ENCODE peak calls at places on chromosomes 4 and X, in five cellular contexts. One of them, this sample, is unnamed.

GRCh38 chrX:13467243-13467642 is 102.2 kb upstream of the EGFL6 start:
- DNase-seq in tibial nerve: no peak
- DNase-seq in coronary artery: no peak
- DNase-seq in sigmoid colon: no peak
- DNase-seq in ovary: no peak
- DNase-seq in this sample: no peak

GRCh38 chr4:90112715-90113114 is 14.5 kb upstream of the CCSER1 start:
- DNase-seq in sigmoid colon: no peak
- DNase-seq in tibial nerve: no peak
- DNase-seq in ovary: no peak
- DNase-seq in coronary artery: no peak
- DNase-seq in this sample: no peak

GRCh38 chr4:95124906-95125504 is 367.2 kb downstream of the BMPR1B start:
- DNase-seq in ovary: peak
- DNase-seq in sigmoid colon: no peak
- DNase-seq in coronary artery: no peak
- DNase-seq in tibial nerve: no peak
- DNase-seq in this sample: peak

GRCh38 chr4:58475097-58475496 is 1364.9 kb upstream of the IGFBP7 start:
- DNase-seq in ovary: no peak
- DNase-seq in coronary artery: no peak
- DNase-seq in tibial nerve: no peak
- DNase-seq in sigmoid colon: no peak
- DNase-seq in this sample: no peak

GRCh38 chr4:97252615-97253154 is 890.6 kb downstream of the STPG2 start:
- DNase-seq in sigmoid colon: no peak
- DNase-seq in tibial nerve: no peak
- DNase-seq in ovary: no peak
- DNase-seq in coronary artery: no peak
- DNase-seq in this sample: no peak

GRCh38 chrX:40140706-40141499 is 43.1 kb upstream of the BCOR start:
- DNase-seq in ovary: peak
- DNase-seq in sigmoid colon: peak
- DNase-seq in coronary artery: peak
- DNase-seq in tibial nerve: no peak
- DNase-seq in this sample: peak

GRCh38 chr4:162506253-162506652 is 342.5 kb upstream of the FSTL5 start:
- DNase-seq in coronary artery: no peak
- DNase-seq in ovary: no peak
- DNase-seq in sigmoid colon: no peak
- DNase-seq in tibial nerve: no peak
- DNase-seq in this sample: peak

GRCh38 chr4:7254736-7255487 is 62.6 kb downstream of the SORCS2 start:
- DNase-seq in sigmoid colon: no peak
- DNase-seq in tibial nerve: no peak
- DNase-seq in ovary: no peak
- DNase-seq in coronary artery: no peak
- DNase-seq in this sample: peak

GRCh38 chr4:123159479-123159878 is 237.1 kb upstream of the NUDT6 start:
- DNase-seq in coronary artery: no peak
- DNase-seq in sigmoid colon: no peak
- DNase-seq in tibial nerve: no peak
- DNase-seq in ovary: no peak
- DNase-seq in this sample: no peak

GRCh38 chr4:158586881-158587280 is 65.2 kb downstream of the RXFP1 start:
- DNase-seq in ovary: no peak
- DNase-seq in sigmoid colon: no peak
- DNase-seq in coronary artery: no peak
- DNase-seq in tibial nerve: no peak
- DNase-seq in this sample: no peak

GRCh38 chr4:47386592-47387235 is 76.8 kb downstream of the COMMD8 start:
- DNase-seq in sigmoid colon: no peak
- DNase-seq in tibial nerve: no peak
- DNase-seq in coronary artery: no peak
- DNase-seq in ovary: no peak
- DNase-seq in this sample: no peak

GRCh38 chr4:64777286-64777685 is 368.0 kb upstream of the TECRL start:
- DNase-seq in sigmoid colon: no peak
- DNase-seq in ovary: no peak
- DNase-seq in tibial nerve: no peak
- DNase-seq in coronary artery: no peak
- DNase-seq in this sample: no peak

GRCh38 chr4:36208884-36209473 is 35.3 kb downstream of the ARAP2 start:
- DNase-seq in sigmoid colon: no peak
- DNase-seq in ovary: no peak
- DNase-seq in coronary artery: no peak
- DNase-seq in tibial nerve: no peak
- DNase-seq in this sample: no peak

GRCh38 chr4:60724623-60725022 is 475.5 kb upstream of the ADGRL3 start:
- DNase-seq in coronary artery: peak
- DNase-seq in sigmoid colon: no peak
- DNase-seq in tibial nerve: no peak
- DNase-seq in ovary: no peak
- DNase-seq in this sample: peak

GRCh38 chr4:104424368-104424921 is 70.2 kb downstream of the CXXC4 start:
- DNase-seq in ovary: no peak
- DNase-seq in coronary artery: no peak
- DNase-seq in sigmoid colon: no peak
- DNase-seq in tibial nerve: no peak
- DNase-seq in this sample: peak

GRCh38 chr4:104425003-104425402 is 69.7 kb downstream of the CXXC4 start:
- DNase-seq in tibial nerve: no peak
- DNase-seq in sigmoid colon: no peak
- DNase-seq in ovary: no peak
- DNase-seq in coronary artery: no peak
- DNase-seq in this sample: no peak

GRCh38 chr4:104425948-104426347 is 68.7 kb downstream of the CXXC4 start:
- DNase-seq in sigmoid colon: no peak
- DNase-seq in ovary: no peak
- DNase-seq in tibial nerve: no peak
- DNase-seq in coronary artery: no peak
- DNase-seq in this sample: no peak

DNA sequence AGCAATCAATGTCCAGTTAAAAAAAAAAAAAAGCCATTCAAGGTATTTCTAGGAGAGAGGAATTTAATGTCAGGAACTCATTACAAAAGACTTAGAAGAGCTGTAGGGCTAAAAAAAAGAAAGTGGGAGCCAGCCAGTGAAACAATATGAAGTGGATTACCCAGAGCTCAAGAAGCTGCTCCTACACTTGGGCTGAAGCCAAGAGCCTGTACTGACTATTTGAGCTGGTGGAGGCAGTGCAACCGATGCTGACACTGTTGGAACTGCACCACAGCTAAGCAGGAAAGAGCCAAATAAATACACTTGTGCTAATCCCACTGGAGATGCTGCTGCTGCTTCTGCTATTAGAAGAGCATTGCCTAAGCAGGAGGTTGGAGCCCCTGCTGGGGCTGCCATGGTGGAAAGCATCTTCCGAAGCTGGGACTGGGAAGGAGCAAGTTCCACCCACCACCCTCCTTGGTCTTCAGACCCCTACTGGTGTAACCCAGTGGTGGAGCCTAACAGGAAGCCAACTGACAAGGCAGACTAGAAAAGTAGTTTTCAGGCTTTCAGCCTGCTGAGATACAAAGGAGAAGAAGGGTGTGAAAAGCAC is 65.4 kb downstream of the CXXC4 start:
- DNase-seq in coronary artery: no peak
- DNase-seq in tibial nerve: no peak
- DNase-seq in sigmoid colon: no peak
- DNase-seq in ovary: no peak
- DNase-seq in this sample: no peak
- H3K4me3 ChIP-seq in coronary artery: no peak
- H3K4me3 ChIP-seq in tibial nerve: no peak
- H3K4me3 ChIP-seq in sigmoid colon: no peak
- H3K4me3 ChIP-seq in ovary: no peak
- H3K4me3 ChIP-seq in this sample: no peak

GRCh38 chr4:147570616-147571015 is 46.6 kb upstream of the TMEM184C start:
- DNase-seq in sigmoid colon: no peak
- DNase-seq in coronary artery: no peak
- DNase-seq in ovary: no peak
- DNase-seq in tibial nerve: no peak
- DNase-seq in this sample: peak
- TF ChIP-seq CTCF in sigmoid colon: no peak
- TF ChIP-seq CTCF in coronary artery: peak
- TF ChIP-seq CTCF in ovary: no peak
- TF ChIP-seq CTCF in tibial nerve: no peak
- TF ChIP-seq CTCF in this sample: peak

GRCh38 chrX:65407157-65407626 is 127.4 kb downstream of the LAS1L start:
- DNase-seq in ovary: no peak
- DNase-seq in sigmoid colon: no peak
- DNase-seq in tibial nerve: no peak
- DNase-seq in coronary artery: no peak
- DNase-seq in this sample: no peak
- H3K4me3 ChIP-seq in ovary: no peak
- H3K4me3 ChIP-seq in sigmoid colon: no peak
- H3K4me3 ChIP-seq in tibial nerve: no peak
- H3K4me3 ChIP-seq in coronary artery: peak
- H3K4me3 ChIP-seq in this sample: no peak

GRCh38 chr4:4533461-4534169 is 8.2 kb downstream of the STX18 start:
- DNase-seq in tibial nerve: no peak
- DNase-seq in coronary artery: no peak
- DNase-seq in ovary: no peak
- DNase-seq in sigmoid colon: no peak
- DNase-seq in this sample: no peak
- TF ChIP-seq CTCF in tibial nerve: no peak
- TF ChIP-seq CTCF in coronary artery: no peak
- TF ChIP-seq CTCF in ovary: no peak
- TF ChIP-seq CTCF in sigmoid colon: no peak
- TF ChIP-seq CTCF in this sample: no peak

GRCh38 chr4:107037188-107037587 is 1.1 kb upstream of the DKK2 start:
- DNase-seq in tibial nerve: peak
- DNase-seq in ovary: no peak
- DNase-seq in coronary artery: no peak
- DNase-seq in sigmoid colon: peak
- DNase-seq in this sample: peak
- H3K4me3 ChIP-seq in tibial nerve: no peak
- H3K4me3 ChIP-seq in ovary: peak
- H3K4me3 ChIP-seq in coronary artery: peak
- H3K4me3 ChIP-seq in sigmoid colon: no peak
- H3K4me3 ChIP-seq in this sample: peak

GRCh38 chrX:140229187-140229586 is 263.9 kb upstream of the CXorf66 start:
- DNase-seq in sigmoid colon: no peak
- DNase-seq in coronary artery: no peak
- DNase-seq in ovary: no peak
- DNase-seq in tibial nerve: no peak
- DNase-seq in this sample: no peak
- TF ChIP-seq CTCF in sigmoid colon: no peak
- TF ChIP-seq CTCF in coronary artery: no peak
- TF ChIP-seq CTCF in ovary: no peak
- TF ChIP-seq CTCF in tibial nerve: no peak
- TF ChIP-seq CTCF in this sample: no peak

GRCh38 chr4:150082241-150082640 is 4.0 kb downstream of the DCLK2 start:
- DNase-seq in tibial nerve: no peak
- DNase-seq in ovary: no peak
- DNase-seq in coronary artery: no peak
- DNase-seq in sigmoid colon: no peak
- DNase-seq in this sample: no peak
- H3K4me3 ChIP-seq in tibial nerve: no peak
- H3K4me3 ChIP-seq in ovary: no peak
- H3K4me3 ChIP-seq in coronary artery: no peak
- H3K4me3 ChIP-seq in sigmoid colon: no peak
- H3K4me3 ChIP-seq in this sample: no peak

GRCh38 chr4:73308286-73308685 is 49.7 kb upstream of the ANKRD17 start:
- DNase-seq in sigmoid colon: no peak
- DNase-seq in coronary artery: no peak
- DNase-seq in ovary: no peak
- DNase-seq in tibial nerve: no peak
- DNase-seq in this sample: peak
- TF ChIP-seq CTCF in sigmoid colon: no peak
- TF ChIP-seq CTCF in coronary artery: no peak
- TF ChIP-seq CTCF in ovary: no peak
- TF ChIP-seq CTCF in tibial nerve: no peak
- TF ChIP-seq CTCF in this sample: peak